ENCODE peak calls at places on chromosomes 2 and 18, in five cellular contexts. O, M, X, A and W are unnamed samples.

GRCh38 chr18:48391863-48392262 is 17.3 kb downstream of the ZBTB7C start:
- DNase-seq in X (no peak), O (peak; percentile 66), M (peak; percentile 19), A (peak; percentile 34), W (no peak)

GRCh38 chr2:158034198-158034831 is 67.4 kb upstream of the UPP2 start:
- DNase-seq in A (peak; percentile 54), M (peak; percentile 66), X (peak; percentile 13), O (no peak), W (no peak)

GRCh38 chr18:13026583-13027270 is 35.6 kb downstream of the CEP192 start:
- DNase-seq in X (no peak), M (no peak), O (no peak), A (no peak), W (no peak)

GRCh38 chr2:240465765-240466578 is 30.5 kb downstream of the GPC1 start:
- DNase-seq in M (no peak), X (no peak), O (peak; percentile 38), A (peak; percentile 20), W (no peak)

GRCh38 chr2:159714586-159714930 is 2.3 kb downstream of the MARCHF7 start:
- DNase-seq in X (peak; percentile 10), A (no peak), O (no peak), M (no peak), W (no peak)

GRCh38 chr2:239355724-239356123 is 45.1 kb downstream of the HDAC4 start:
- DNase-seq in M (no peak), A (no peak), O (no peak), X (no peak), W (no peak)

GRCh38 chr18:27261769-27262549 is 76.9 kb upstream of the CHST9 start:
- DNase-seq in M (no peak), O (no peak), A (no peak), X (no peak), W (no peak)

GRCh38 chr2:22788749-22789148 is 596.2 kb upstream of the KLHL29 start:
- DNase-seq in M (no peak), A (no peak), O (no peak), X (no peak), W (no peak)

GRCh38 chr2:170345607-170346006 is 167.7 kb downstream of the MYO3B start:
- DNase-seq in O (no peak), A (no peak), X (no peak), M (no peak), W (no peak)

GRCh38 chr18:31156831-31157763 is 5.6 kb downstream of the DSC1 start:
- DNase-seq in A (no peak), X (no peak), M (no peak), O (no peak), W (no peak)

GRCh38 chr18:31154186-31154585 is 8.5 kb downstream of the DSC1 start:
- DNase-seq in O (no peak), X (no peak), M (no peak), A (no peak), W (no peak)

DNA sequence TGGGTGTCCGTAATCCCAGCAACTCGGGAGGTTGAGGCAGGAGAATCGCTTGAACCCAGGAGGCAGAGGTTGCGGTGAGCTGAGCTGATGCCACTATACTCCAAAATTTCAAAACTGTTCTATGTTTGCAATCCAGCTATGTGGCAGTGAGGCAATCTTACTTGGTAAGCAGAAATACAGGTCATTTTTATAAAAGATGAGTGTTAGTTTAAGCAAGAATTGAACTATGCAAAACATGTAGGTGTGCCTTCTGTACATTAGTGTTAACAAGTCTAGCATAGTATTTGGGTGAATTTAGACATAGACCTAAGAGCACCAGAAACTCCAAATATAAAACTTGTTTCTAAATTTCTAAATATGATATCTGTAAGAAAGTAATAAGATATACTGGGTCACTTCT is 7.2 kb downstream of the DSC1 start:
- DNase-seq in M (no peak), X (no peak), O (no peak), A (no peak), W (no peak)
- H3K27ac ChIP-seq in M (no peak overlapping the region), X (no peak overlapping the region), O (no peak overlapping the region), A (no peak overlapping the region), W (no peak overlapping the region)

GRCh38 chr2:129367118-129367517 is 612.3 kb upstream of the RAB6C start:
- DNase-seq in X (no peak), O (no peak), A (no peak), M (no peak), W (no peak)
- H3K9me3 ChIP-seq in X (no peaks in the 10 kb centered on the region), O (no peaks in the 10 kb centered on the region), A (no peaks in the 10 kb centered on the region), M (no peaks in the 10 kb centered on the region), W (no peaks in the 10 kb centered on the region)

GRCh38 chr18:77130229-77131099 is 2.1 kb downstream of the MBP start:
- DNase-seq in M (no peak), A (no peak), X (no peak), O (no peak), W (no peak)

GRCh38 chr18:77124452-77124922 is 8.1 kb downstream of the MBP start:
- DNase-seq in A (no peak), M (no peak), X (peak; percentile 49), O (no peak), W (peak; percentile 38)

GRCh38 chr18:77129150-77129551 is 3.4 kb downstream of the MBP start:
- DNase-seq in M (no peak), A (no peak), O (no peak), X (no peak), W (no peak)

GRCh38 chr18:77131100-77131651 is 1.4 kb downstream of the MBP start:
- DNase-seq in O (peak; percentile 82), X (peak; percentile 36), A (peak; percentile 59), M (peak; percentile 46), W (peak; percentile 41)

GRCh38 chr18:77127769-77128671 is 4.6 kb downstream of the MBP start:
- DNase-seq in X (peak; percentile 66), O (no peak), M (peak; percentile 68), A (peak; percentile 40), W (peak; percentile 58)
- H3K27ac ChIP-seq in X (peak overlapping the region; percentile 44), O (no peak overlapping the region), M (peak overlapping the region; percentile 66), A (peak overlapping the region; percentile 99), W (peak overlapping the region; percentile 66)

DNA sequence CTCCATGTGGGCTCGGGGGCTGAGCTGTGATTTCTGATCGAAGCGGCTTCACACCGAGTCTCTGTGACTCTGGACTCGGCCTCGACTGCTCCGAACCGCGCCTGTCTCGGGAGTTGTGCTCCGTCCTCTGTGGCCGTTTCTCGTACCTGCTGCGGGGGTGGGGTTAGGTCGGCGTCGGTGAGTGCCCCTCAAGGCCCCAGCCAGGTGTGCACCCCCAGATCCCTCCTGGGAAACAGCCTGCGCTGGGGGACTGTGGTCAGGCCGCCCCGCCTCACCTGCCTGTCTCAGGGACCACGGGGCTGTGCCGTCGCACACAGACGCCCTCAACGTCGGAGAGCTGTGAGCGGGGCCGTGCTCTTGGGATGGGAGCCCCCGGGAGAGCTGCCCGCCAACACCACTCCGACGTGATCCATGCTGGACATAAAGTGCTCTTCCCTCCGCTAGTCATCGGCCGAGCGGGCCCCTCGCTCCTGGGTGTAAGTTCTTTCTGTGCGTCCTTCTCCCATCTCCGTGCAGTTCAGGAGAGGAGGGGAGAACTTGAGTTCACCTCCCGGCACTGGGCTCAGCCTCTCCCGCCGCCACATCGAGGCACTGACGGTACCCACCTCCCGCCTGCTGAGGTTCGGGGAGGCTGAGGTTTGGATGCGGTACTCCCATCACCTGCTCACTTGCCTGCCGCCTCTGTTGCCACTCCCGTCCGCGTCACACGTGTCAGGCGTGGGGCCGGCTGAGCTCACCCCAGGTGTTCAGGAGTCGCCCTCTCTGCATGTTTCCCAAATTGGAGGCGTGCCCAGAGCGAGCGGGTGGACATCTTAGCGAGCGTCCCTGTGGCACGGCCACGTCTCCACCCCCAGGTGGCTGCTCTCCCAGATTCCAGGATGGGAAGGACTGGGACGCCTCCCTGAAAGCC is 55.7 kb downstream of the CTDP1 start:
- DNase-seq in M (no peak), A (no peak), X (no peak), O (no peak), W (no peak)
- H3K9me3 ChIP-seq in M (peaks cover 5% of the 10 kb centered on the region), A (peaks cover 10% of the 10 kb centered on the region), X (no peaks in the 10 kb centered on the region), O (no peaks in the 10 kb centered on the region), W (no peaks in the 10 kb centered on the region)

GRCh38 chr2:30758315-30758714 is 48.9 kb downstream of the CAPN13 start:
- DNase-seq in X (no peak), M (no peak), A (no peak), O (no peak), W (no peak)

GRCh38 chr2:30756051-30756719 is 51.1 kb downstream of the CAPN13 start:
- DNase-seq in M (no peak), A (no peak), O (no peak), X (no peak), W (no peak)

GRCh38 chr2:30759481-30759880 is 47.8 kb downstream of the CAPN13 start:
- DNase-seq in X (no peak), M (no peak), O (no peak), A (no peak), W (no peak)

GRCh38 chr2:30757737-30758136 is 49.5 kb downstream of the CAPN13 start:
- DNase-seq in X (no peak), A (no peak), M (no peak), O (no peak), W (no peak)

GRCh38 chr2:30756971-30757370 is 50.3 kb downstream of the CAPN13 start:
- DNase-seq in O (no peak), A (no peak), M (no peak), X (no peak), W (no peak)
- H3K27ac ChIP-seq in O (no peak overlapping the region), A (no peak overlapping the region), M (no peak overlapping the region), X (no peak overlapping the region), W (no peak overlapping the region)

DNA sequence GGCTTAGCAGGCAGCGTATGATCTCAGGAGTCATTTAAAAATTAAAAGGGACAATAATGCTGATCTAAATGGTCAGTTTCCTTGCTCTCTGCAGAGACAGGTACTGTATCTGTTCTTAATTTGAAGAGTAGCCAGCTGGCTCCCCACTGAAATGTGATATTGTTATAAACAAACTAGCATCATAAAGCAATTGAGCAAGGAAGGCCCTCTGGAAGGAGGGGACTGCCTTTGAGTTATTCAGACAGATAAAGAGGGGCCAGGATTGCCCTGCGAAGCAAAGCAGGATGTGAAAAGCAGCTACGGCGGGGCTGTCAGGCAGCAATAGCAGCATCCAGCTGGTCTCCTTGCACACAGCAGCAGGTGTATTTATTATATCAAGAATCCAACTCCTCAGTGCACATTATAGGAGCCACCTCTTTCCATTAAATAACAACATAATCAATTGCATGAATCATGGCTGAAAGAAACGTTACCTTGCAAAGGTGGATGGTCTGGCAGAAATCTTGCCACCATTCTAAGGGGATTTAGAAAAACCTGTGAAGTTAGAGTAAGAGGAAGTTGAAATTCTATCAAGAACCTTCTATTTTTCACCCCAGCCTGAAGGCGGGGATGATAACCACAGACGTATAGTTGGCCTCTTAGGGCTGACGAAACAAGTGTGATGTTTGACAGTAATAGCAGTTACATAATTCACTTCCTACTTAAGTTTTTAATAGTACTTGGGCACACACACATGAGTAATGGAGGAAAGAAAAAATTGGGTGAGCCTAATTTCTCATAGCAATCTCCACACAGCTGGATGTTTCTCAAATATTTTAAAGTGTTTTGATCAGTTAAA is 336.8 kb upstream of the SALL3 start:
- DNase-seq in O (no peak), X (peak; percentile 69), A (no peak), M (no peak), W (peak; percentile 3)
- H3K9me3 ChIP-seq in O (no peaks in the 10 kb centered on the region), X (no peaks in the 10 kb centered on the region), A (no peaks in the 10 kb centered on the region), M (no peaks in the 10 kb centered on the region), W (no peaks in the 10 kb centered on the region)